ENCODE peak calls at places on chromosomes 13 and 19, in six cellular contexts. J is CD8-positive, alpha-beta T cell; Y is NCI-H1417; D is stimulated activated CD4-positive, alpha-beta T cell treated with anti-CD3 and anti-CD28 coated beads, TNF-alpha, amount 100 ng/mL, for 1 hour; W is pancreas; T is stimulated activated CD8-positive, alpha-beta memory T cell treated with anti-CD3 and anti-CD28 coated beads, Interleukin-4, amount 100 ng/mL, for 48 hours. A is an unnamed sample.

GRCh38 chr19:36100476-36100875 is 10.5 kb upstream of the OVOL3 start:
- DNase-seq in T (no peak), J (no peak), D (no peak), Y (no peak), W (no peak), A (no peak)

GRCh38 chr13:114151565-114152284 is 19.3 kb upstream of the RASA3 start:
- DNase-seq in Y (peak), T (peak), D (no peak), J (no peak), W (no peak), A (peak)

GRCh38 chr19:35266149-35266903 is 2.4 kb upstream of the USF2 start:
- DNase-seq in W (peak), J (no peak), T (no peak), D (no peak), Y (no peak), A (no peak)

GRCh38 chr13:74061939-74062595 is 72.1 kb downstream of the KLF12 start:
- DNase-seq in T (no peak), W (no peak), J (no peak), D (no peak), Y (no peak), A (no peak)

GRCh38 chr13:91580749-91581148 is 182.3 kb downstream of the GPC5 start:
- DNase-seq in D (no peak), J (no peak), Y (no peak), W (no peak), T (no peak), A (no peak)

GRCh38 chr13:65555973-65556372 is 1674.2 kb downstream of the PCDH9 start:
- DNase-seq in J (no peak), Y (no peak), W (no peak), D (no peak), T (no peak), A (no peak)

GRCh38 chr13:32878172-32878571 is 138.1 kb upstream of the KL start:
- DNase-seq in T (no peak), D (no peak), W (no peak), J (no peak), Y (no peak), A (no peak)

GRCh38 chr13:75432045-75432444 is 49.9 kb downstream of the TBC1D4 start:
- DNase-seq in W (no peak), J (no peak), Y (no peak), D (no peak), T (no peak), A (no peak)

GRCh38 chr13:94303644-94304174 is 175.8 kb downstream of the DCT start:
- DNase-seq in W (no peak), T (no peak), Y (no peak), J (no peak), D (no peak), A (no peak)

GRCh38 chr19:19758164-19758563 is 25.3 kb upstream of the ZNF14 start:
- DNase-seq in D (no peak), W (no peak), J (no peak), T (peak), Y (no peak), A (no peak)

GRCh38 chr13:113148407-113148806 is 10.0 kb upstream of the PROZ start:
- DNase-seq in J (no peak), D (no peak), T (no peak), Y (no peak), W (no peak), A (no peak)

GRCh38 chr19:2811221-2811722 is 8.4 kb upstream of the ZNF554 start:
- DNase-seq in D (no peak), J (no peak), Y (no peak), T (no peak), W (no peak), A (no peak)

GRCh38 chr19:46753420-46754155 is 7.3 kb upstream of the STRN4 start:
- DNase-seq in Y (peak), D (peak), J (peak), W (peak), T (peak), A (peak)

GRCh38 chr19:55581145-55581827 is 638 bp upstream of the ZNF579 start:
- DNase-seq in T (peak), J (no peak), D (no peak), Y (no peak), W (no peak), A (no peak)

GRCh38 chr13:35851238-35851814 is 279.9 kb downstream of the DCLK1 start:
- DNase-seq in Y (no peak), D (no peak), T (no peak), J (no peak), W (no peak), A (no peak)

GRCh38 chr19:48169585-48169973 is 565 bp downstream of the LIG1 start:
- DNase-seq in W (peak), D (peak), Y (peak), J (peak), T (peak), A (peak)

GRCh38 chr13:112112534-112113276 is 45.8 kb downstream of the SOX1 start:
- DNase-seq in T (no peak), Y (peak), W (no peak), D (no peak), J (no peak), A (no peak)

GRCh38 chr19:19966862-19967261 is 66.1 kb downstream of the ZNF93 start:
- DNase-seq in D (no peak), W (no peak), Y (no peak), T (no peak), J (no peak), A (no peak)

GRCh38 chr13:65260938-65261880 is 1968.9 kb downstream of the PCDH9 start:
- DNase-seq in Y (no peak), T (no peak), W (no peak), D (no peak), J (no peak), A (no peak)

GRCh38 chr13:109818891-109819290 is 32.5 kb upstream of the IRS2 start:
- DNase-seq in W (no peak), Y (no peak), T (no peak), J (no peak), D (no peak), A (no peak)

GRCh38 chr13:21663197-21663596 is 7.7 kb upstream of the FGF9 start:
- DNase-seq in J (no peak), D (no peak), Y (peak), T (no peak), W (no peak), A (no peak)